ENCODE peak calls at places on chromosomes 2 and 18, in nine cellular contexts. R is lower leg skin; J is NCI-H1694; N is activated CD8-positive, alpha-beta memory T cell treated with anti-CD3 and anti-CD28 coated beads, Interleukin-2, amount 50 U/mL, for 4 hours; K is pons; U is activated CD4-positive, CD25-positive, alpha-beta regulatory T cell; S is chondrocyte; D is pancreas; Z is anterior cingulate cortex. B is an unnamed sample.

GRCh38 chr18:36899289-36899688 is 70.4 kb downstream of the KIAA1328 start:
- DNase-seq in K (no peak), R (no peak), U (no peak), J (peak), S (no peak), D (no peak), N (no peak), Z (no peak), B (peak)

GRCh38 chr2:101012054-101012705 is 10.1 kb downstream of the RPL31 start:
- DNase-seq in N (no peak), U (no peak), D (no peak), Z (no peak), S (no peak), K (no peak), R (no peak), J (no peak), B (no peak)

GRCh38 chr2:165563468-165564225 is 94.1 kb downstream of the CSRNP3 start:
- DNase-seq in N (no peak), Z (no peak), K (no peak), J (no peak), U (no peak), D (no peak), S (no peak), R (no peak), B (no peak)

GRCh38 chr18:77108001-77108692 is 24.4 kb downstream of the MBP start:
- DNase-seq in S (no peak), J (peak), D (peak), Z (peak), U (no peak), N (no peak), R (peak), K (peak), B (no peak)

GRCh38 chr2:232322560-232323327 is 55.8 kb upstream of the ALPP start:
- DNase-seq in N (no peak), S (no peak), U (no peak), K (no peak), D (no peak), J (no peak), Z (no peak), R (peak), B (no peak)

GRCh38 chr2:17506736-17507616 is 11.3 kb downstream of the RAD51AP2 start:
- DNase-seq in R (no peak), U (no peak), J (no peak), N (no peak), K (no peak), D (no peak), S (no peak), Z (no peak), B (peak)

GRCh38 chr2:20728114-20728758 is 61.3 kb downstream of the GDF7 start:
- DNase-seq in K (no peak), N (no peak), U (no peak), D (no peak), R (no peak), Z (no peak), J (no peak), S (no peak), B (no peak)

GRCh38 chr2:134838143-134838620 is at the start of gene ACMSD:
- DNase-seq in R (no peak), D (no peak), S (no peak), J (no peak), Z (no peak), N (no peak), U (no peak), K (no peak), B (no peak)

GRCh38 chr2:68734688-68735525 is at the start of gene ARHGAP25:
- DNase-seq in S (no peak), D (no peak), K (peak), J (no peak), R (no peak), U (no peak), Z (peak), N (peak), B (no peak)

GRCh38 chr2:24490674-24491625 is at the start of gene NCOA1:
- DNase-seq in S (peak), J (peak), D (peak), U (peak), R (peak), Z (peak), K (peak), N (peak), B (peak)

GRCh38 chr18:78526275-78526674 is 453.3 kb upstream of the SALL3 start:
- DNase-seq in K (no peak), R (no peak), N (no peak), U (no peak), D (no peak), J (no peak), Z (no peak), S (no peak), B (no peak)

GRCh38 chr2:227228061-227228667 is 63.7 kb downstream of the COL4A3 start:
- DNase-seq in D (peak), J (peak), S (peak), K (peak), U (no peak), N (no peak), Z (peak), R (no peak), B (no peak)

GRCh38 chr18:74496508-74497307 is 545 bp downstream of the CNDP2 start:
- DNase-seq in D (peak), Z (peak), J (no peak), R (peak), K (peak), U (no peak), S (no peak), N (peak), B (peak)

GRCh38 chr2:128624425-128624795 is 305.7 kb upstream of the HS6ST1 start:
- DNase-seq in K (no peak), Z (no peak), S (peak), J (no peak), U (no peak), R (no peak), D (no peak), N (no peak), B (no peak)

GRCh38 chr2:203659650-203660049 is 46.8 kb upstream of the CD28 start:
- DNase-seq in S (no peak), R (no peak), U (no peak), J (no peak), K (peak), Z (no peak), D (no peak), N (no peak), B (no peak)

GRCh38 chr2:48176876-48177275 is 270.6 kb upstream of the FBXO11 start:
- DNase-seq in R (peak), U (no peak), N (no peak), J (no peak), K (no peak), S (no peak), D (no peak), Z (no peak), B (no peak)

B was measured in HCT116.